ENCODE peak calls at places on chromosomes 1 and 21, in five cellular contexts. U is CD4-positive, CD25-positive, alpha-beta regulatory T cell; O is CD8-positive, alpha-beta T cell; C is cardiac muscle cell; X is CD4-positive, alpha-beta memory T cell. E is an unnamed sample. For H3K9me3, the result is how much of the 10 kb centered on the place peaks cover.

GRCh38 chr1:57470028-57470427 is 46.2 kb upstream of the DAB1 start:
- DNase-seq in U (no peak), O (no peak), C (no peak), X (no peak), E (no peak)

GRCh38 chr1:149962736-149963135 is 26.1 kb upstream of the MTMR11 start:
- DNase-seq in U (no peak), O (no peak), C (no peak), X (no peak), E (no peak)

GRCh38 chr21:38261851-38262250 is 5.1 kb downstream of the KCNJ15 start:
- DNase-seq in U (no peak), O (no peak), C (no peak), X (no peak), E (no peak)

GRCh38 chr1:107547363-107548155 is 406.7 kb downstream of the NTNG1 start:
- DNase-seq in U (no peak), O (no peak), C (no peak), X (no peak), E (no peak)

GRCh38 chr1:84619383-84620093 is 45.3 kb upstream of the CTBS start:
- DNase-seq in U (peak), O (no peak), C (peak), X (no peak), E (no peak)

GRCh38 chr21:15793547-15794235 is 63.9 kb downstream of the USP25 start:
- DNase-seq in U (no peak), O (no peak), C (no peak), X (no peak), E (no peak)

GRCh38 chr1:91138959-91139358 is 117.1 kb upstream of the ZNF644 start:
- DNase-seq in U (no peak), O (no peak), C (no peak), X (no peak), E (no peak)

GRCh38 chr1:27491748-27492700 is 2.1 kb upstream of the WASF2 start:
- DNase-seq in U (peak), O (no peak), C (no peak), X (no peak), E (no peak)

GRCh38 chr1:236332092-236332758 is 50.5 kb upstream of the ERO1B start:
- DNase-seq in U (no peak), O (no peak), C (no peak), X (no peak), E (no peak)

GRCh38 chr1:19661721-19662228 is 2.9 kb upstream of the HTR6 start:
- DNase-seq in U (peak), O (no peak), C (peak), X (peak), E (peak)

GRCh38 chr1:10973552-10973951 is 38.9 kb upstream of the TARDBP start:
- DNase-seq in U (no peak), O (no peak), C (no peak), X (no peak), E (no peak)

GRCh38 chr1:30751830-30752650 is 5.5 kb downstream of the LAPTM5 start:
- DNase-seq in U (no peak), O (no peak), C (no peak), X (no peak), E (no peak)

GRCh38 chr1:155893389-155894142 is 17.6 kb downstream of the RIT1 start:
- DNase-seq in U (peak), O (no peak), C (no peak), X (peak), E (no peak)

GRCh38 chr21:42219606-42220137 is 732 bp downstream of the ABCG1 start:
- DNase-seq in U (peak), O (no peak), C (peak), X (no peak), E (no peak)

GRCh38 chr1:230900984-230901383 is 32.7 kb upstream of the C1orf198 start:
- DNase-seq in U (no peak), O (no peak), C (no peak), X (no peak), E (no peak)

GRCh38 chr1:205319081-205320018 is 2.2 kb downstream of the NUAK2 start:
- DNase-seq in U (peak), O (peak), C (no peak), X (peak), E (peak)

GRCh38 chr1:191757003-191757402 is 401.3 kb upstream of the RGS18 start:
- DNase-seq in U (no peak), O (no peak), C (no peak), X (no peak), E (no peak)

GRCh38 chr1:157992031-157992568 is 1.3 kb upstream of the KIRREL1 start:
- DNase-seq in U (peak), O (peak), C (peak), X (peak), E (peak)

GRCh38 chr1:232667094-232667780 is 37.3 kb upstream of the SIPA1L2 start:
- DNase-seq in U (no peak), O (no peak), C (no peak), X (no peak), E (no peak)

GRCh38 chr1:155942578-155943141 is 1.2 kb downstream of the RXFP4 start:
- DNase-seq in U (no peak), O (no peak), C (no peak), X (no peak), E (no peak)

GRCh38 chr1:233113009-233113712 is 162.8 kb downstream of the NTPCR start:
- DNase-seq in U (peak), O (no peak), C (peak), X (no peak), E (no peak)

GRCh38 chr1:63843884-63844283 is 70.1 kb downstream of the ROR1 start:
- DNase-seq in U (no peak), O (no peak), C (no peak), X (no peak), E (no peak)

GRCh38 chr1:214146523-214146922 is 134.4 kb upstream of the SMYD2 start:
- DNase-seq in U (no peak), O (no peak), C (no peak), X (no peak), E (no peak)

GRCh38 chr1:168755800-168756418 is 26.9 kb upstream of the DPT start:
- DNase-seq in U (no peak), O (no peak), C (peak), X (no peak), E (no peak)

GRCh38 chr1:1066403-1067283 is 7.5 kb downstream of the RNF223 start:
- DNase-seq in U (no peak), O (no peak), C (no peak), X (no peak), E (no peak)

GRCh38 chr1:193590102-193590501 is 403.7 kb upstream of the B3GALT2 start:
- DNase-seq in U (no peak), O (no peak), C (no peak), X (no peak), E (no peak)

GRCh38 chr1:108816049-108816882 is 40.6 kb downstream of the AKNAD1 start:
- DNase-seq in U (no peak), O (no peak), C (no peak), X (no peak), E (no peak)

GRCh38 chr1:162688521-162688920 is 56.3 kb downstream of the DDR2 start:
- DNase-seq in U (no peak), O (no peak), C (no peak), X (no peak), E (no peak)

GRCh38 chr1:245086389-245086969 is 68.3 kb upstream of the KIF26B start:
- DNase-seq in U (no peak), O (no peak), C (no peak), X (no peak), E (no peak)

GRCh38 chr1:248924696-248925532 is 18.9 kb downstream of the PGBD2 start:
- DNase-seq in U (peak), O (peak), C (peak), X (peak), E (peak)

DNA sequence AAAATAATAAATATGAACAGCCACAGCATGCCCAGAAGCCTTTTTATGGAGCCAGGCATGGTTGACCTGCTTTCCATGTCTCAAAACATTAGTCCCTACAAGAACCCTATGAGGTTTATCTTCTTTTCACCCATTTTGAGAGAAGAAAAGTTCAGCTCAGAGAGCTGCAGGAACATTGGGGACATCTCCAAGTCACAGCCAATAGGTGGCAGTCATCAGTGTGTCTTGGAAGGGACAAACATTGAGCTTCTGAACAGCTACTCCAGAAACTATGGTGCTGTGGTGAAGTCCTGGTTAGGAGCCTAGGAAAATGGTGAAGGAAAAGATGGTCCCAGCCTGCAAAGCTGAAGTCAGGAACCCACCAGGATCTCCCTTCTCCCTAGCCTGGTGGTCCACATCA is 73.6 kb downstream of the JMJD4 start:
- DNase-seq in U (no peak), O (no peak), C (no peak), X (no peak), E (no peak)
- H3K9me3 ChIP-seq in U (half or more), O (half or more), C (under half), X (half or more), E (half or more)

DNA sequence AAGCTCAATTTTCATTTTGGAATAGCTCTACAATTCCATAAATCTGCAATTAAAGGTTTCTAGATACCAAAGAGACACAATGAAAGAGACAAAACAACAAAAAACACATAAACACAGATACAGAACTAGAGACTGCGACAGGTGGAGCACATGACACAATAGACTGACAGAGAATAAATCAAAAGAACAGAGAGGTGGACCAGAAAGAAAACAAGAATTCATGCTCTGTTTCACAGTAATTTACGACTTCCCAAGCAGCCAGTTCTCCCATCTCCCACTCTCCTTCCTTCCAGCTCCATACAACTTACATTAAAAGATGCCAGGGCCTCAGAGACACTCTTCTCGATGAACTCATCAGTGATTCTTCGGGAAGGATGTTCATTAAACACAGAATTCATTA is 15.1 kb upstream of the RBM8A start:
- DNase-seq in U (no peak), O (no peak), C (no peak), X (no peak), E (no peak)
- H3K27ac ChIP-seq in U (no peak), O (no peak), C (no peak), X (no peak), E (no peak)

DNA sequence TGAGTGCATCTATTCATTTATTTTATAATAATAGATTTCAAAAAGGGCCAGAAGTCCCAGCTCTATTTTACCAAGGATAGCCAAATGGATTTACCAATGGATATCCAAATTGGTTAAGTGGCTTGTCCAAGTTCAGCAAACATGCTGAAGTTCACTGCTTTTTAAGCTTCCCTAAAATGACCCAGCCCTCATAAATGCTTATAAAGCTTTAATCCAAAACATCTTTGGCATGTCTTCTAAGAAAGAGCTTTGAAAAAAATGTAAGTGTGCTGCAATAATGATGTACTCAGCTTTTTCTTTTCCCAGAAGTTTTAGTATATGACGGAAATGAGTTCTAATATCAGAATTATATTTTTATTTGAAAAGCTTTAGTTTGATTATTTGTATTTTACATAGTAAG is 451.4 kb upstream of the ADAMTS5 start:
- DNase-seq in U (no peak), O (no peak), C (no peak), X (no peak), E (no peak)
- H3K9me3 ChIP-seq in U (under half), O (under half), C (under half), X (under half), E (under half)

GRCh38 chr1:178096421-178096820 is 2.5 kb downstream of the RASAL2 start:
- DNase-seq in U (no peak), O (no peak), C (no peak), X (no peak), E (no peak)

GRCh38 chr1:178091986-178092745 is 1.7 kb upstream of the RASAL2 start:
- DNase-seq in U (no peak), O (no peak), C (no peak), X (no peak), E (no peak)

GRCh38 chr1:178094752-178095645 is 1.1 kb downstream of the RASAL2 start:
- DNase-seq in U (no peak), O (no peak), C (no peak), X (no peak), E (no peak)

GRCh38 chr1:178093958-178094751 is at the start of gene RASAL2:
- DNase-seq in U (no peak), O (no peak), C (peak), X (peak), E (no peak)

DNA sequence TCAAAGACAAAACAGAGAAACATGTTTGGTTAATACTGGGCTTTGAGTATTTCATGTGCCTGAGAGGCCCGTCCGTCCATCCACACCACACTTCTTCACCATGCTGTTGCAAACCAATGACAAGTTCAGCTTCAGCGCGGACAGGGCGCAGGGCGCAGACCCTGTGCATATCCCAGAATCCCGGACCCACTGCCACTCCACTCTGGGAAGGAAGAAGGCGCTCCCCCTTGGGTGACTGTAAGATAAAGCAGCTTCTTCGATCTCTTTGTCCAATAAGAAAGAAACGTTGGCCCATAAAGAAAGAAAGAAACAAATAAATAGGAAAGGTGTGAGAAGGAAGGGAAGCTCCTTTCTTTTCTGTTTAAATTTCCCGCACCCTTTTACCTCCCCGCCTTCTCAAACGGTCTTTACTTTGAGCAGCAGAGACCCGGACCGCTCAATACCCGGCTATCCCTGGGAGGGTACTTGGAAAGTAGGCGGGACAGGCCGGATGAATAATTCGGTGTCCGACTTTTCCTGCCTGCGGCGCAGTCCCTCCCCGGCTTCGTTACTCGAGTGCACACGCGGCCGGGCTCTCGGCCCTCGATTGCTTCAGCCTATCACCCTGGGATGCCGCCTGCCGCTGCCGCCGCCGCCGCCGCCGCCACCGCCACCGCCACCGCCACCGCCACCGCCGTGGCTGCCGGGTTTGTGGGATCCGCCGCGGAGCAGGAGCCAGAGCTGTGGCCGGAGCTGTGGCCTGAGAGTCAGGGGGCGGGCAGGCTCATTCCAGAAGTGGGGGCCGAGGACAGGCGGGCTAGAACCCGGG is 550 bp upstream of the RASAL2 start:
- DNase-seq in U (peak), O (no peak), C (peak), X (peak), E (no peak)
- H3K27ac ChIP-seq in U (no peak), O (no peak), C (peak), X (no peak), E (no peak)

GRCh38 chr1:70153739-70154138 is 51.6 kb downstream of the LRRC40 start:
- DNase-seq in U (no peak), O (no peak), C (no peak), X (no peak), E (no peak)
- H3K9me3 ChIP-seq in U (under half), O (under half), C (under half), X (under half), E (under half)

DNA sequence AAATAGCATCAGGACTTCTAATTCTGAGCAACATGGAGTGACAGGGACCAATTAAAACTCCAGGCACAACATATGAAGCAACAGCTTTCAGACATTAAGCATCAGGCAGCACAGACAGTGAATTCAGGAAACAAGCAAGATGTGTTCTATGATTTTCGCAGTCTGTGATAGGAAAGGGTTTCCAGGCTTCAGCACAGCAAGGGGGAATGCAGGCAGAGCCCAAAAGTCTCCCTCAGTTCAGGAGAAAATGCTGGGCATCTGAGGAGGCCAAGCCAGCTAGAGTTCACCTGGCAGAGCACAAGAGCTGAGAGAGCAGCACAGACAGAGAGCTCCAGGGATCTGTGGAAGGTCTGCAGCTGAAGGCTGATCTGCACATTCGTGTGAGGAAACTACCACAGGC is 22.2 kb upstream of the CTTNBP2NL start:
- DNase-seq in U (no peak), O (no peak), C (no peak), X (no peak), E (no peak)
- H3K27ac ChIP-seq in U (no peak), O (no peak), C (no peak), X (no peak), E (no peak)

DNA sequence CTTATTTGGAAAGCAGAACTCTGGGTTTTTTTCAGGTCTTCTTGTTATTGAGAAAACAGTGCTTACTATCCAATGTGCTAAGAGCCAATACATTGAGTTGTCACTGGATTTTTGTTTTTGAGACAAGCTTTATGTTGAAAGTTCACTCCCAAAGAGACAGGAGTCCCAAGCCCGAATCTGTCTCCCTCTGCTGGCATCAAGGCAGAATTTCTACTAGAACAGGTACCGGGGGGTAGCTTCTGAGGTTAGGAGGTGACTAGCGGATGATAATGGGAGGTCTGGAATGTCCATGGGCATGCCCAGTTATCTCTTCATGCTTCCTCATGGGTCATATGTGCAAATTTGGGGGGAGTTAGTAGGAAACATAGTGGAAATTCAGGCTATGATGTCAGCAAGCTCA is 25.1 kb downstream of the ZNF124 start:
- DNase-seq in U (no peak), O (no peak), C (no peak), X (no peak), E (no peak)
- H3K9me3 ChIP-seq in U (half or more), O (under half), C (under half), X (under half), E (half or more)

GRCh38 chr1:110056776-110057175 is 13.7 kb downstream of the ALX3 start:
- DNase-seq in U (no peak), O (no peak), C (no peak), X (no peak), E (no peak)
- H3K27ac ChIP-seq in U (no peak), O (no peak), C (no peak), X (no peak), E (no peak)

E was measured in CD8-positive, alpha-beta memory T cell.